ENCODE peak calls at places on chromosomes 13 and 19, in four cellular contexts. One of them, this sample, is unnamed.

GRCh38 chr19:48967346-48968178 is 2.5 kb downstream of the FTL start:
- DNase-seq in GM12865: peak; percentile 59
- DNase-seq in Calu3: no peak
- DNase-seq in stimulated activated CD4-positive, alpha-beta T cell treated with anti-CD3 and anti-CD28 coated beads, Interleukin-2, amount 100 ng/mL, for 48 hours: no peak
- DNase-seq in this sample: peak; percentile 92

GRCh38 chr13:44388427-44388826 is 14.8 kb downstream of the SERP2 start:
- DNase-seq in GM12865: no peak
- DNase-seq in Calu3: no peak
- DNase-seq in stimulated activated CD4-positive, alpha-beta T cell treated with anti-CD3 and anti-CD28 coated beads, Interleukin-2, amount 100 ng/mL, for 48 hours: no peak
- DNase-seq in this sample: no peak

GRCh38 chr13:110521946-110522345 is 39.6 kb downstream of the RAB20 start:
- DNase-seq in GM12865: peak; percentile 27
- DNase-seq in Calu3: no peak
- DNase-seq in stimulated activated CD4-positive, alpha-beta T cell treated with anti-CD3 and anti-CD28 coated beads, Interleukin-2, amount 100 ng/mL, for 48 hours: no peak
- DNase-seq in this sample: no peak

GRCh38 chr19:5826531-5827341 is 12.8 kb downstream of the FUT6 start:
- DNase-seq in GM12865: peak; percentile 59
- DNase-seq in Calu3: peak; percentile 58
- DNase-seq in stimulated activated CD4-positive, alpha-beta T cell treated with anti-CD3 and anti-CD28 coated beads, Interleukin-2, amount 100 ng/mL, for 48 hours: no peak
- DNase-seq in this sample: no peak

GRCh38 chr19:44847144-44848035 is 1.3 kb downstream of the NECTIN2 start:
- DNase-seq in GM12865: no peak
- DNase-seq in Calu3: peak; percentile 90
- DNase-seq in stimulated activated CD4-positive, alpha-beta T cell treated with anti-CD3 and anti-CD28 coated beads, Interleukin-2, amount 100 ng/mL, for 48 hours: no peak
- DNase-seq in this sample: no peak

GRCh38 chr19:16262618-16263017 is 62.0 kb upstream of the KLF2 start:
- DNase-seq in GM12865: no peak
- DNase-seq in Calu3: no peak
- DNase-seq in stimulated activated CD4-positive, alpha-beta T cell treated with anti-CD3 and anti-CD28 coated beads, Interleukin-2, amount 100 ng/mL, for 48 hours: no peak
- DNase-seq in this sample: no peak

GRCh38 chr19:34838753-34839431 is 65.9 kb upstream of the ZNF599 start:
- DNase-seq in GM12865: no peak
- DNase-seq in Calu3: no peak
- DNase-seq in stimulated activated CD4-positive, alpha-beta T cell treated with anti-CD3 and anti-CD28 coated beads, Interleukin-2, amount 100 ng/mL, for 48 hours: no peak
- DNase-seq in this sample: no peak

GRCh38 chr13:36925603-36926002 is 5.6 kb upstream of the SMAD9 start:
- DNase-seq in GM12865: no peak
- DNase-seq in Calu3: no peak
- DNase-seq in stimulated activated CD4-positive, alpha-beta T cell treated with anti-CD3 and anti-CD28 coated beads, Interleukin-2, amount 100 ng/mL, for 48 hours: no peak
- DNase-seq in this sample: peak; percentile 53

GRCh38 chr13:43546260-43546659 is 240.5 kb downstream of the ENOX1 start:
- DNase-seq in GM12865: no peak
- DNase-seq in Calu3: no peak
- DNase-seq in stimulated activated CD4-positive, alpha-beta T cell treated with anti-CD3 and anti-CD28 coated beads, Interleukin-2, amount 100 ng/mL, for 48 hours: no peak
- DNase-seq in this sample: no peak

GRCh38 chr19:46015080-46015960 is 7.5 kb downstream of the PGLYRP1 start:
- DNase-seq in GM12865: peak; percentile 52
- DNase-seq in Calu3: peak; percentile 71
- DNase-seq in stimulated activated CD4-positive, alpha-beta T cell treated with anti-CD3 and anti-CD28 coated beads, Interleukin-2, amount 100 ng/mL, for 48 hours: peak; percentile 55
- DNase-seq in this sample: peak; percentile 63

GRCh38 chr19:53365899-53366493 is 491 bp downstream of the ZNF525 start:
- DNase-seq in GM12865: peak; percentile 60
- DNase-seq in Calu3: peak; percentile 41
- DNase-seq in stimulated activated CD4-positive, alpha-beta T cell treated with anti-CD3 and anti-CD28 coated beads, Interleukin-2, amount 100 ng/mL, for 48 hours: peak; percentile 36
- DNase-seq in this sample: peak; percentile 74

GRCh38 chr13:112924365-112924764 is 44.6 kb upstream of the MCF2L start:
- DNase-seq in GM12865: no peak
- DNase-seq in Calu3: no peak
- DNase-seq in stimulated activated CD4-positive, alpha-beta T cell treated with anti-CD3 and anti-CD28 coated beads, Interleukin-2, amount 100 ng/mL, for 48 hours: no peak
- DNase-seq in this sample: no peak

GRCh38 chr19:39829702-39830275 is 4.2 kb downstream of the DYRK1B start:
- DNase-seq in GM12865: no peak
- DNase-seq in Calu3: no peak
- DNase-seq in stimulated activated CD4-positive, alpha-beta T cell treated with anti-CD3 and anti-CD28 coated beads, Interleukin-2, amount 100 ng/mL, for 48 hours: no peak
- DNase-seq in this sample: no peak

GRCh38 chr13:93690139-93690538 is 463.5 kb downstream of the GPC6 start:
- DNase-seq in GM12865: peak; percentile 4
- DNase-seq in Calu3: no peak
- DNase-seq in stimulated activated CD4-positive, alpha-beta T cell treated with anti-CD3 and anti-CD28 coated beads, Interleukin-2, amount 100 ng/mL, for 48 hours: no peak
- DNase-seq in this sample: no peak

GRCh38 chr13:49690990-49691886 is at the start of gene EBPL:
- DNase-seq in GM12865: peak; percentile 90
- DNase-seq in Calu3: peak; percentile 91
- DNase-seq in stimulated activated CD4-positive, alpha-beta T cell treated with anti-CD3 and anti-CD28 coated beads, Interleukin-2, amount 100 ng/mL, for 48 hours: peak; percentile 88
- DNase-seq in this sample: peak; percentile 96

GRCh38 chr13:34347784-34348573 is 530.0 kb downstream of the RFC3 start:
- DNase-seq in GM12865: peak; percentile 2
- DNase-seq in Calu3: peak; percentile 47
- DNase-seq in stimulated activated CD4-positive, alpha-beta T cell treated with anti-CD3 and anti-CD28 coated beads, Interleukin-2, amount 100 ng/mL, for 48 hours: no peak
- DNase-seq in this sample: no peak

GRCh38 chr13:96899946-96900345 is 94.3 kb downstream of the OXGR1 start:
- DNase-seq in GM12865: no peak
- DNase-seq in Calu3: no peak
- DNase-seq in stimulated activated CD4-positive, alpha-beta T cell treated with anti-CD3 and anti-CD28 coated beads, Interleukin-2, amount 100 ng/mL, for 48 hours: no peak
- DNase-seq in this sample: no peak

GRCh38 chr13:47168086-47168485 is 271.2 kb upstream of the HTR2A start:
- DNase-seq in GM12865: peak; percentile 40
- DNase-seq in Calu3: no peak
- DNase-seq in stimulated activated CD4-positive, alpha-beta T cell treated with anti-CD3 and anti-CD28 coated beads, Interleukin-2, amount 100 ng/mL, for 48 hours: no peak
- DNase-seq in this sample: no peak

GRCh38 chr13:74372511-74372910 is 238.3 kb upstream of the KLF12 start:
- DNase-seq in GM12865: no peak
- DNase-seq in Calu3: no peak
- DNase-seq in stimulated activated CD4-positive, alpha-beta T cell treated with anti-CD3 and anti-CD28 coated beads, Interleukin-2, amount 100 ng/mL, for 48 hours: no peak
- DNase-seq in this sample: no peak

GRCh38 chr13:113065406-113066141 is 40.0 kb upstream of the F7 start:
- DNase-seq in GM12865: no peak
- DNase-seq in Calu3: no peak
- DNase-seq in stimulated activated CD4-positive, alpha-beta T cell treated with anti-CD3 and anti-CD28 coated beads, Interleukin-2, amount 100 ng/mL, for 48 hours: no peak
- DNase-seq in this sample: no peak

GRCh38 chr13:35984776-35985453 is 146.3 kb downstream of the DCLK1 start:
- DNase-seq in GM12865: no peak
- DNase-seq in Calu3: no peak
- DNase-seq in stimulated activated CD4-positive, alpha-beta T cell treated with anti-CD3 and anti-CD28 coated beads, Interleukin-2, amount 100 ng/mL, for 48 hours: no peak
- DNase-seq in this sample: no peak

GRCh38 chr13:78610381-78610883 is 7.1 kb upstream of the POU4F1 start:
- DNase-seq in GM12865: no peak
- DNase-seq in Calu3: no peak
- DNase-seq in stimulated activated CD4-positive, alpha-beta T cell treated with anti-CD3 and anti-CD28 coated beads, Interleukin-2, amount 100 ng/mL, for 48 hours: no peak
- DNase-seq in this sample: no peak

GRCh38 chr13:96730676-96731075 is 263.6 kb downstream of the OXGR1 start:
- DNase-seq in GM12865: no peak
- DNase-seq in Calu3: no peak
- DNase-seq in stimulated activated CD4-positive, alpha-beta T cell treated with anti-CD3 and anti-CD28 coated beads, Interleukin-2, amount 100 ng/mL, for 48 hours: no peak
- DNase-seq in this sample: no peak

GRCh38 chr13:96052655-96053002 is 572 bp downstream of the UGGT2 start:
- DNase-seq in GM12865: peak; percentile 60
- DNase-seq in Calu3: peak; percentile 4
- DNase-seq in stimulated activated CD4-positive, alpha-beta T cell treated with anti-CD3 and anti-CD28 coated beads, Interleukin-2, amount 100 ng/mL, for 48 hours: no peak
- DNase-seq in this sample: peak; percentile 75

GRCh38 chr13:25806304-25806974 is 245.4 kb downstream of the SHISA2 start:
- DNase-seq in GM12865: peak; percentile 28
- DNase-seq in Calu3: no peak
- DNase-seq in stimulated activated CD4-positive, alpha-beta T cell treated with anti-CD3 and anti-CD28 coated beads, Interleukin-2, amount 100 ng/mL, for 48 hours: no peak
- DNase-seq in this sample: no peak

GRCh38 chr13:24279267-24279666 is 30.1 kb upstream of the C1QTNF9 start:
- DNase-seq in GM12865: no peak
- DNase-seq in Calu3: no peak
- DNase-seq in stimulated activated CD4-positive, alpha-beta T cell treated with anti-CD3 and anti-CD28 coated beads, Interleukin-2, amount 100 ng/mL, for 48 hours: no peak
- DNase-seq in this sample: no peak

GRCh38 chr19:29810504-29810871 is 1.3 kb upstream of the CCNE1 start:
- DNase-seq in GM12865: peak; percentile 54
- DNase-seq in Calu3: no peak
- DNase-seq in stimulated activated CD4-positive, alpha-beta T cell treated with anti-CD3 and anti-CD28 coated beads, Interleukin-2, amount 100 ng/mL, for 48 hours: no peak
- DNase-seq in this sample: no peak

GRCh38 chr13:85974604-85975366 is 175.6 kb upstream of the SLITRK6 start:
- DNase-seq in GM12865: no peak
- DNase-seq in Calu3: no peak
- DNase-seq in stimulated activated CD4-positive, alpha-beta T cell treated with anti-CD3 and anti-CD28 coated beads, Interleukin-2, amount 100 ng/mL, for 48 hours: no peak
- DNase-seq in this sample: no peak

GRCh38 chr19:15108145-15108844 is 1.1 kb downstream of the SYDE1 start:
- DNase-seq in GM12865: no peak
- DNase-seq in Calu3: no peak
- DNase-seq in stimulated activated CD4-positive, alpha-beta T cell treated with anti-CD3 and anti-CD28 coated beads, Interleukin-2, amount 100 ng/mL, for 48 hours: no peak
- DNase-seq in this sample: no peak

GRCh38 chr19:16612631-16613030 is 15.4 kb downstream of the MED26 start:
- DNase-seq in GM12865: no peak
- DNase-seq in Calu3: no peak
- DNase-seq in stimulated activated CD4-positive, alpha-beta T cell treated with anti-CD3 and anti-CD28 coated beads, Interleukin-2, amount 100 ng/mL, for 48 hours: no peak
- DNase-seq in this sample: no peak

GRCh38 chr19:47093841-47094240 is 19.7 kb downstream of the ZC3H4 start:
- DNase-seq in GM12865: peak; percentile 95
- DNase-seq in Calu3: no peak
- DNase-seq in stimulated activated CD4-positive, alpha-beta T cell treated with anti-CD3 and anti-CD28 coated beads, Interleukin-2, amount 100 ng/mL, for 48 hours: no peak
- DNase-seq in this sample: no peak

GRCh38 chr13:51776179-51776578 is 27.8 kb downstream of the DHRS12 start:
- DNase-seq in GM12865: no peak
- DNase-seq in Calu3: no peak
- DNase-seq in stimulated activated CD4-positive, alpha-beta T cell treated with anti-CD3 and anti-CD28 coated beads, Interleukin-2, amount 100 ng/mL, for 48 hours: no peak
- DNase-seq in this sample: no peak

GRCh38 chr19:1514295-1514661 is 1.5 kb upstream of the ADAMTSL5 start:
- DNase-seq in GM12865: no peak
- DNase-seq in Calu3: no peak
- DNase-seq in stimulated activated CD4-positive, alpha-beta T cell treated with anti-CD3 and anti-CD28 coated beads, Interleukin-2, amount 100 ng/mL, for 48 hours: no peak
- DNase-seq in this sample: no peak

GRCh38 chr13:27744861-27745260 is 47.4 kb upstream of the GSX1 start:
- DNase-seq in GM12865: no peak
- DNase-seq in Calu3: no peak
- DNase-seq in stimulated activated CD4-positive, alpha-beta T cell treated with anti-CD3 and anti-CD28 coated beads, Interleukin-2, amount 100 ng/mL, for 48 hours: no peak
- DNase-seq in this sample: no peak

GRCh38 chr13:98451676-98452105 is 125.2 kb downstream of the STK24 start:
- DNase-seq in GM12865: no peak
- DNase-seq in Calu3: no peak
- DNase-seq in stimulated activated CD4-positive, alpha-beta T cell treated with anti-CD3 and anti-CD28 coated beads, Interleukin-2, amount 100 ng/mL, for 48 hours: no peak
- DNase-seq in this sample: no peak

This sample was measured in Karpas-422.